ENCODE peak calls at places on chromosomes 16 and 17, in six cellular contexts. L is EH, Z is HuH-7, V is fibroblast of the conjunctiva, W is NCI-H2081, X is lower lobe of right lung. C is an unnamed sample.

GRCh38 chr16:48133455-48134226 is 22.2 kb downstream of the ABCC12 start:
- DNase-seq in X (peak), L (no peak), Z (no peak), W (peak), V (no peak), C (no peak)

GRCh38 chr16:83138976-83139690 is 512.4 kb downstream of the CDH13 start:
- DNase-seq in Z (no peak), L (no peak), X (no peak), W (no peak), V (no peak), C (no peak)

GRCh38 chr17:2982854-2983636 is 80.4 kb downstream of the OR1D5 start:
- DNase-seq in X (peak), V (peak), W (no peak), Z (no peak), L (peak), C (no peak)

GRCh38 chr16:48555597-48555996 is 54.4 kb downstream of the N4BP1 start:
- DNase-seq in Z (no peak), W (no peak), V (no peak), L (no peak), X (no peak), C (no peak)

GRCh38 chr16:67137605-67138004 is 13.2 kb downstream of the B3GNT9 start:
- DNase-seq in V (no peak), W (no peak), Z (no peak), L (no peak), X (no peak), C (no peak)

GRCh38 chr17:73096866-73097265 is 4.4 kb upstream of the SLC39A11 start:
- DNase-seq in L (no peak), V (no peak), Z (no peak), W (no peak), X (peak), C (no peak)

GRCh38 chr17:57608369-57609124 is 136.6 kb downstream of the CCDC182 start:
- DNase-seq in X (no peak), V (no peak), L (no peak), W (no peak), Z (no peak), C (no peak)

GRCh38 chr17:41464682-41465081 is 2.5 kb downstream of the KRT32 start:
- DNase-seq in Z (no peak), X (peak), L (peak), V (peak), W (no peak), C (no peak)

GRCh38 chr16:57089406-57089805 is 3.0 kb upstream of the CPNE2 start:
- DNase-seq in W (no peak), X (no peak), V (no peak), L (no peak), Z (no peak), C (peak)

GRCh38 chr17:48791128-48792032 is 25.6 kb downstream of the TTLL6 start:
- DNase-seq in Z (peak), X (peak), V (peak), L (peak), W (peak), C (peak)

GRCh38 chr16:11916524-11917285 is 949 bp upstream of the GSPT1 start:
- DNase-seq in Z (peak), W (peak), V (no peak), L (peak), X (no peak), C (peak)

GRCh38 chr17:82457071-82457789 is 1.3 kb upstream of the NARF start:
- DNase-seq in L (no peak), X (no peak), W (no peak), V (no peak), Z (no peak), C (no peak)